ENCODE peak calls at places on chromosomes 12 and 14, in nine cellular contexts. Q is tibial artery; V is cardiac fibroblast; U is lung; A is MM.1S; M is CD8-positive, alpha-beta T cell; P is suprapubic skin; W is fibroblast of mammary gland; R is GM23248. Y is an unnamed sample.

GRCh38 chr12:65603428-65604351 is 220.6 kb upstream of the HMGA2 start:
- DNase-seq in Q (peak), V (peak), U (peak), A (no peak), M (no peak), P (peak), W (peak), R (peak), Y (peak)

GRCh38 chr14:73472182-73473114 is 14.1 kb upstream of the NUMB start:
- DNase-seq in Q (no peak), V (peak), U (no peak), A (peak), M (no peak), P (no peak), W (peak), R (peak), Y (no peak)

GRCh38 chr14:80776657-80777056 is 164.9 kb downstream of the CEP128 start:
- DNase-seq in Q (no peak), V (no peak), U (no peak), A (no peak), M (no peak), P (no peak), W (no peak), R (no peak), Y (no peak)

GRCh38 chr14:88005050-88005481 is at the start of gene GPR65:
- DNase-seq in Q (no peak), V (peak), U (no peak), A (no peak), M (no peak), P (no peak), W (peak), R (peak), Y (no peak)

GRCh38 chr14:24285351-24285750 is 14.0 kb upstream of the RABGGTA start:
- DNase-seq in Q (no peak), V (no peak), U (no peak), A (no peak), M (no peak), P (no peak), W (no peak), R (peak), Y (no peak)

GRCh38 chr12:29611906-29612305 is 114.4 kb upstream of the OVCH1 start:
- DNase-seq in Q (no peak), V (peak), U (no peak), A (no peak), M (no peak), P (no peak), W (peak), R (peak), Y (no peak)

GRCh38 chr12:96108321-96108720 is 72.9 kb upstream of the LTA4H start:
- DNase-seq in Q (peak), V (peak), U (peak), A (no peak), M (no peak), P (peak), W (no peak), R (no peak), Y (peak)

GRCh38 chr12:32533971-32534590 is 134.7 kb downstream of the FGD4 start:
- DNase-seq in Q (peak), V (peak), U (peak), A (peak), M (no peak), P (no peak), W (peak), R (peak), Y (peak)

GRCh38 chr12:45243963-45244362 is 28.1 kb downstream of the ANO6 start:
- DNase-seq in Q (no peak), V (no peak), U (no peak), A (no peak), M (no peak), P (no peak), W (no peak), R (no peak), Y (no peak)
- H3K4me3 ChIP-seq in Q (no peak), V (no peak), U (no peak), A (peak), M (no peak), P (no peak), W (no peak), R (peak), Y (peak)

GRCh38 chr12:3149505-3150307 is 72.5 kb downstream of the TSPAN9 start:
- DNase-seq in Q (no peak), V (no peak), U (no peak), A (no peak), M (no peak), P (no peak), W (peak), R (peak), Y (no peak)

GRCh38 chr12:3150308-3150670 is 73.1 kb downstream of the TSPAN9 start:
- DNase-seq in Q (no peak), V (no peak), U (no peak), A (no peak), M (no peak), P (no peak), W (no peak), R (no peak), Y (no peak)

GRCh38 chr12:3152013-3152412 is 74.8 kb downstream of the TSPAN9 start:
- DNase-seq in Q (no peak), V (peak), U (no peak), A (no peak), M (no peak), P (no peak), W (peak), R (peak), Y (no peak)

GRCh38 chr12:3152892-3153291 is 75.7 kb downstream of the TSPAN9 start:
- DNase-seq in Q (no peak), V (no peak), U (no peak), A (no peak), M (no peak), P (no peak), W (no peak), R (no peak), Y (no peak)

GRCh38 chr12:3150820-3151590 is 73.8 kb downstream of the TSPAN9 start:
- DNase-seq in Q (no peak), V (peak), U (no peak), A (no peak), M (no peak), P (no peak), W (peak), R (peak), Y (no peak)
- H3K4me3 ChIP-seq in Q (peak), V (no peak), U (no peak), A (no peak), M (no peak), P (no peak), W (no peak), R (peak), Y (peak)

DNA sequence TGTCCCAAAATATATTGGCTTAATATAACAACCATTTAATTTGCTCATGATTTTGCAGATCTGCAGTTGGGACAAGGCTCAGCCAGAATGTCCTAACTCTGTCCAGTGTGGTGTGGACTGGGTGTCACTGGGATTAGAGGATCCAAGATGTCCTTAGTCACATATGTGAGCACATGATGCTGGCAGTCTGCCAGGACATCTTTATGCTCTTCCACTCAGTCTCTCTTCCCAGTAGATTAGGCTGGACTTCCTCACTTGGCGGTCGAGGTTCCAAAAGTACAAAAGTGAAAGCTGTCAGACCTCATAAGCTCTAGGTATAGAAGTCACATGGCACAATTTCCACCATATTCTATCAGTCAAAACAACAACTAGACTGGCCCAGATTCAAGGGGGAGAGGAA is 167.9 kb upstream of the NTF3 start:
- DNase-seq in Q (no peak), V (no peak), U (no peak), A (no peak), M (no peak), P (no peak), W (no peak), R (no peak), Y (no peak)
- H3K4me3 ChIP-seq in Q (no peak), V (no peak), U (no peak), A (no peak), M (no peak), P (no peak), W (no peak), R (no peak), Y (no peak)

GRCh38 chr12:12807970-12808702 is 5.0 kb upstream of the DDX47 start:
- DNase-seq in Q (no peak), V (peak), U (no peak), A (peak), M (peak), P (no peak), W (peak), R (peak), Y (peak)
- H3K4me3 ChIP-seq in Q (no peak), V (peak), U (no peak), A (peak), M (peak), P (no peak), W (no peak), R (peak), Y (peak)

GRCh38 chr12:107442593-107442992 is 243.0 kb upstream of the PWP1 start:
- DNase-seq in Q (no peak), V (no peak), U (no peak), A (no peak), M (no peak), P (no peak), W (no peak), R (peak), Y (no peak)

GRCh38 chr12:107440596-107440995 is 245.0 kb upstream of the PWP1 start:
- DNase-seq in Q (no peak), V (no peak), U (no peak), A (no peak), M (no peak), P (no peak), W (no peak), R (no peak), Y (no peak)

GRCh38 chr12:107439101-107439738 is 246.4 kb upstream of the PWP1 start:
- DNase-seq in Q (no peak), V (no peak), U (no peak), A (no peak), M (no peak), P (no peak), W (no peak), R (no peak), Y (no peak)

GRCh38 chr12:107443320-107444090 is 242.1 kb upstream of the PWP1 start:
- DNase-seq in Q (no peak), V (no peak), U (no peak), A (no peak), M (no peak), P (no peak), W (no peak), R (no peak), Y (no peak)

DNA sequence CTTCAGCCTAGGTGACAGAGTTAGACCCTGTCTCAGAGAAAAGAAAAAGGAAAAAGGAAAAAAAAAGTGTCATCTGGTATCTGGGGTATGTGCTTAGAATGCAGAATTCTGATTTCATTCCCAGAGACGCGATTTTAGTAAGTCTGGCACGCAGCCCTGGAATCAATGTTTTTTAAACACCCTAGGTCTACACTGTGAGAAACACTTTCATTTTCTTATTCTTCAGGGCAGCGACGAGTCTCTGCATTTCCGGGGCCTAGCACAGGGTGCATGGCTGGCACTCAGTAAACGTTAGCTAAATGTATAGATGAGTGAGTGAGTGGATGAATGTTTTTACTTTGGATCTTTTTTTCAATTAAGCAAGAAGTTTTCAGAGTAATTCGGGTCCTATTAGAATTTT is 243.7 kb upstream of the PWP1 start:
- DNase-seq in Q (no peak), V (peak), U (no peak), A (peak), M (no peak), P (no peak), W (peak), R (peak), Y (no peak)
- H3K4me3 ChIP-seq in Q (peak), V (no peak), U (no peak), A (peak), M (no peak), P (peak), W (no peak), R (peak), Y (no peak)

GRCh38 chr14:68630081-68630571 is 162.7 kb downstream of the ZFP36L1 start:
- DNase-seq in Q (no peak), V (no peak), U (no peak), A (no peak), M (no peak), P (peak), W (no peak), R (no peak), Y (no peak)

GRCh38 chr14:68628605-68629310 is 164.1 kb downstream of the ZFP36L1 start:
- DNase-seq in Q (no peak), V (no peak), U (peak), A (no peak), M (peak), P (peak), W (no peak), R (no peak), Y (no peak)

GRCh38 chr14:68626386-68626785 is 166.5 kb downstream of the ZFP36L1 start:
- DNase-seq in Q (peak), V (no peak), U (no peak), A (no peak), M (no peak), P (peak), W (no peak), R (peak), Y (peak)

GRCh38 chr14:68627050-68627867 is 165.6 kb downstream of the ZFP36L1 start:
- DNase-seq in Q (peak), V (peak), U (no peak), A (no peak), M (no peak), P (no peak), W (no peak), R (no peak), Y (no peak)

DNA sequence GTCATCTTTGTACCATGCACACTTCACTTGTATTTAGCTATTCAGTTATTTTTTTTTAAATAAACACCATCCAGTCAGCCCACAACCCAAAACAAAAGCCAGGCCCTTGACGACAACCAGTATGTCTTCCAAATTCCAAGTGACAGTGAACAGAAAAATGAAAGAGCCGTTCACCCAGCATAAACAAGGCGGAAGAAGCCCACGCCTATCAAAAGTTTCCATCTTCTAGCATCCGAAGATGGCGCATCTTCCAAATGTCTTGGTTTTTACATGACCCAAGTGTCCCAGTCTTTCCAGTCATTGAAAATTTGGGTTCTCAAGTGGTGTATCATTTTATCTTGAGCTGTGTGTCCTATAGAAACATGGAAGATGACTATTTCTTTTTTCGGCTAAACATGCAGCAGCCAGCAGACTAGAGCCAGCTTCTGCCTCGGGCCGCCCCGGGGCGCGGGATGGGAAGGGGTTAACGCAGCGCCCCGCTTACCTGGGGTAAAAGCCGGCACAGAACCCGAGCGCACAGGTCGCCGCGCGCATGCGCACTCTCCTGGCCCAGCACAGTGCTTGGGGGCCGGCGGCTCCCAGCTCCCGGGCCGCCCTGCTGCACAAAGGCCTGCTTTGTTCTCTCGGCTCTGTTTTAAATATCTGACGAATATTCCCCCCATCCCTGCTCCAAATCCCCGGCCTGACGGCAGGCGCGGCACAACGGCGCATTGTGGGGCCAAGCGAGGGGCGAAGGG is 164.8 kb downstream of the ZFP36L1 start:
- DNase-seq in Q (no peak), V (peak), U (no peak), A (no peak), M (peak), P (no peak), W (no peak), R (no peak), Y (peak)
- H3K4me3 ChIP-seq in Q (no peak), V (no peak), U (no peak), A (no peak), M (peak), P (peak), W (no peak), R (no peak), Y (peak)

GRCh38 chr12:54050479-54050805 is 3.2 kb upstream of the HOXC4 start:
- DNase-seq in Q (no peak), V (no peak), U (no peak), A (no peak), M (no peak), P (no peak), W (no peak), R (no peak), Y (no peak)

GRCh38 chr12:54051916-54052744 is 1.5 kb upstream of the HOXC4 start:
- DNase-seq in Q (no peak), V (no peak), U (no peak), A (no peak), M (no peak), P (no peak), W (peak), R (no peak), Y (no peak)

GRCh38 chr12:54049164-54049563 is 4.5 kb upstream of the HOXC4 start:
- DNase-seq in Q (no peak), V (no peak), U (no peak), A (no peak), M (no peak), P (no peak), W (no peak), R (no peak), Y (no peak)

GRCh38 chr12:54052745-54053624 is 650 bp upstream of the HOXC4 start:
- DNase-seq in Q (no peak), V (no peak), U (no peak), A (no peak), M (no peak), P (no peak), W (peak), R (peak), Y (no peak)

DNA sequence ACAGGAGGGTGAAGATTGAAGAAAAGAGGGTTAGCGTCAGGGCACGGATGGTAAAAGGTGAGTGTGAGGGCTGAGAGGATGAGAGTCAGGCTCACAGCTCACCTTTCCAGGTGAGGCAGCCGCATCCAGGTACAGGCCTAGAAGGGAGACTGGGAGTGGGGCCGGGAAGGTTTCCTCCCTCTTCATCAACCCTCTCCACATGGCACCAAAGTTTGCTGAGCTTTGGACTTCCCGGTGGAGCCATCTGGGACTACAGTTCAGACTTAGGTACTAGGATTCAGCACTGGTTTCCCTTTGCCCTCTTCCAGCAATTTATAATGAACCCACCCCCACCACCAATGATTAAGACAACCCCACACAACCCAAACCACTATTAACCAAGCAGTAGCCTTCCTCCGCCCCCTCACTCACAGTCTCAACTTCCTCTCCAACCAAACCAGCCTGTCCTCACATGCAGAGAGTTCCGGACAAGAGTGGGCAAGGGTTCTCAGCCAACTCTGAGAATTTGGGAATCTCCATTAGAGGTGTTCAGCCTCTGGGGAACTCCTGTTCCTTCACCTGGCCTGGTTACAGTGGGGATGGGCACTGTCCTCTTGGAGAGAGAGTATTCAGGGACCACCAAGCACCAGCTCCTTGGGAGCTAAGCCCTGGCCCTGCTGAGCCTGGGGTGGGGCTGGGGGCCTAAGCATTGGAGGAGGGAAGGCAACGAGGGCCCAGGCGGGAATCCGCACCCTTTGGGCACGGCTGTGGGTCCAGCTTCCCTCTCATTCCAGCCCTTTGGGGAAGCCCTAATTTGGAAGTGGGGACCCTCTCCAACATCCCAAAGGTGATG is 2.3 kb upstream of the HOXC4 start:
- DNase-seq in Q (no peak), V (no peak), U (no peak), A (no peak), M (no peak), P (no peak), W (peak), R (peak), Y (no peak)
- H3K4me3 ChIP-seq in Q (no peak), V (no peak), U (no peak), A (no peak), M (no peak), P (peak), W (no peak), R (no peak), Y (no peak)

GRCh38 chr12:113334786-113335539 is at the start of gene SLC8B1:
- DNase-seq in Q (peak), V (peak), U (peak), A (peak), M (peak), P (peak), W (peak), R (peak), Y (peak)

GRCh38 chr12:113332688-113333087 is 2.2 kb downstream of the SLC8B1 start:
- DNase-seq in Q (no peak), V (no peak), U (no peak), A (no peak), M (no peak), P (no peak), W (no peak), R (no peak), Y (no peak)

GRCh38 chr12:113333877-113334785 is 778 bp downstream of the SLC8B1 start:
- DNase-seq in Q (peak), V (no peak), U (peak), A (peak), M (peak), P (no peak), W (no peak), R (peak), Y (peak)

GRCh38 chr12:113330505-113330904 is 4.4 kb downstream of the SLC8B1 start:
- DNase-seq in Q (no peak), V (no peak), U (no peak), A (no peak), M (no peak), P (no peak), W (no peak), R (no peak), Y (no peak)

GRCh38 chr12:113333111-113333750 is 1.7 kb downstream of the SLC8B1 start:
- DNase-seq in Q (no peak), V (no peak), U (no peak), A (no peak), M (no peak), P (no peak), W (no peak), R (no peak), Y (no peak)
- H3K4me3 ChIP-seq in Q (peak), V (no peak), U (no peak), A (no peak), M (peak), P (peak), W (no peak), R (no peak), Y (peak)